ENCODE peak calls at places on chromosomes 3 and 15, in six cellular contexts. G is CMK; H is mesendoderm; L is naive thymus-derived CD8-positive, alpha-beta T cell; Z is NCI-H2081; U is RPMI8226. C is an unnamed sample.

GRCh38 chr15:74252291-74253080 is 16.4 kb downstream of the CCDC33 start:
- DNase-seq in G (no peak), H (no peak), L (no peak), Z (no peak), U (no peak), C (no peak)

GRCh38 chr15:99492275-99492674 is 73.5 kb upstream of the MEF2A start:
- DNase-seq in G (no peak), H (no peak), L (no peak), Z (no peak), U (no peak), C (no peak)

GRCh38 chr3:151135548-151136337 is 50.3 kb downstream of the MED12L start:
- DNase-seq in G (peak), H (peak), L (peak), Z (peak), U (peak), C (no peak)

GRCh38 chr3:87260270-87260669 is 16.1 kb downstream of the POU1F1 start:
- DNase-seq in G (no peak), H (peak), L (no peak), Z (peak), U (peak), C (peak)

GRCh38 chr3:62926494-62926893 is 51.3 kb upstream of the CADPS start:
- DNase-seq in G (no peak), H (peak), L (no peak), Z (no peak), U (no peak), C (no peak)

GRCh38 chr15:32784571-32784970 is 66.8 kb downstream of the GREM1 start:
- DNase-seq in G (no peak), H (no peak), L (no peak), Z (no peak), U (no peak), C (no peak)

GRCh38 chr15:45543051-45543450 is 20.5 kb upstream of the SLC30A4 start:
- DNase-seq in G (no peak), H (no peak), L (no peak), Z (no peak), U (no peak), C (no peak)

GRCh38 chr3:161576733-161577510 is 80.3 kb downstream of the OTOL1 start:
- DNase-seq in G (no peak), H (no peak), L (no peak), Z (peak), U (no peak), C (no peak)

GRCh38 chr3:63351159-63352007 is 73.3 kb downstream of the SYNPR start:
- DNase-seq in G (peak), H (peak), L (no peak), Z (peak), U (peak), C (peak)

GRCh38 chr15:80558631-80559319 is 136.3 kb upstream of the ABHD17C start:
- DNase-seq in G (no peak), H (no peak), L (no peak), Z (no peak), U (no peak), C (no peak)

GRCh38 chr3:129560931-129561594 is 18.1 kb downstream of the H1-8 start:
- DNase-seq in G (no peak), H (no peak), L (no peak), Z (peak), U (no peak), C (no peak)

GRCh38 chr15:68812069-68812468 is 8.6 kb downstream of the ANP32A start:
- DNase-seq in G (no peak), H (no peak), L (no peak), Z (no peak), U (no peak), C (no peak)

GRCh38 chr3:45406812-45407211 is 18.4 kb downstream of the LARS2 start:
- DNase-seq in G (no peak), H (no peak), L (no peak), Z (no peak), U (no peak), C (no peak)

GRCh38 chr3:134627831-134628230 is 23.0 kb downstream of the KY start:
- DNase-seq in G (no peak), H (no peak), L (no peak), Z (no peak), U (no peak), C (no peak)

GRCh38 chr15:95196176-95196915 is 965.0 kb downstream of the MCTP2 start:
- DNase-seq in G (no peak), H (peak), L (no peak), Z (peak), U (peak), C (no peak)

GRCh38 chr15:83871808-83872559 is 218.1 kb downstream of the ADAMTSL3 start:
- DNase-seq in G (no peak), H (peak), L (no peak), Z (no peak), U (no peak), C (peak)

GRCh38 chr3:21484323-21485154 is 266.5 kb downstream of the ZNF385D start:
- DNase-seq in G (peak), H (peak), L (no peak), Z (peak), U (peak), C (peak)

GRCh38 chr15:78934063-78935023 is 10.5 kb downstream of the CTSH start:
- DNase-seq in G (no peak), H (no peak), L (no peak), Z (peak), U (no peak), C (no peak)

GRCh38 chr3:57951106-57951882 is 56.9 kb upstream of the FLNB start:
- DNase-seq in G (peak), H (peak), L (no peak), Z (no peak), U (no peak), C (peak)

GRCh38 chr15:75945953-75946352 is 42.3 kb downstream of the FBXO22 start:
- DNase-seq in G (no peak), H (no peak), L (no peak), Z (no peak), U (no peak), C (no peak)

GRCh38 chr3:11717768-11718581 is 74.3 kb upstream of the VGLL4 start:
- DNase-seq in G (no peak), H (no peak), L (no peak), Z (no peak), U (no peak), C (peak)

GRCh38 chr15:82874961-82875360 is 65.5 kb downstream of the WHAMM start:
- DNase-seq in G (no peak), H (no peak), L (no peak), Z (no peak), U (no peak), C (no peak)

GRCh38 chr3:66449411-66449931 is 51.4 kb downstream of the LRIG1 start:
- DNase-seq in G (no peak), H (no peak), L (no peak), Z (no peak), U (no peak), C (no peak)

GRCh38 chr3:131083190-131083863 is 56.6 kb downstream of the NEK11 start:
- DNase-seq in G (no peak), H (peak), L (no peak), Z (peak), U (peak), C (no peak)

GRCh38 chr3:98967758-98968157 is 66.3 kb upstream of the DCBLD2 start:
- DNase-seq in G (no peak), H (no peak), L (no peak), Z (no peak), U (no peak), C (no peak)

GRCh38 chr3:114496021-114496434 is 202.2 kb downstream of the TIGIT start:
- DNase-seq in G (no peak), H (no peak), L (no peak), Z (no peak), U (no peak), C (peak)

GRCh38 chr3:54731697-54732445 is 196.0 kb downstream of the LRTM1 start:
- DNase-seq in G (no peak), H (no peak), L (no peak), Z (no peak), U (no peak), C (no peak)

GRCh38 chr3:105232536-105232935 is 134.2 kb upstream of the ALCAM start:
- DNase-seq in G (no peak), H (no peak), L (no peak), Z (no peak), U (no peak), C (no peak)

GRCh38 chr15:76335851-76336253 is 721 bp upstream of the ISL2 start:
- DNase-seq in G (no peak), H (peak), L (no peak), Z (no peak), U (peak), C (no peak)

GRCh38 chr3:142691527-142691926 is 32.3 kb upstream of the TRPC1 start:
- DNase-seq in G (no peak), H (no peak), L (no peak), Z (no peak), U (no peak), C (no peak)

GRCh38 chr3:194084284-194084683 is 51.7 kb upstream of the HES1 start:
- DNase-seq in G (no peak), H (no peak), L (no peak), Z (no peak), U (peak), C (no peak)

GRCh38 chr3:111749171-111750170 is 109.6 kb upstream of the PHLDB2 start:
- DNase-seq in G (no peak), H (no peak), L (no peak), Z (peak), U (no peak), C (no peak)

C was measured in HS-5.